ENCODE peak calls at places on chromosomes 3 and 15, in four cellular contexts. One of them, this sample, is unnamed.

GRCh38 chr3:187889601-187890404 is 144.5 kb upstream of the BCL6 start:
- DNase-seq in endothelial cell: no peak
- DNase-seq in pons: no peak
- DNase-seq in GM19239: no peak
- DNase-seq in this sample: peak; percentile 51

GRCh38 chr3:65979152-65979551 is 59.6 kb downstream of the MAGI1 start:
- DNase-seq in endothelial cell: no peak
- DNase-seq in pons: peak; percentile 42
- DNase-seq in GM19239: no peak
- DNase-seq in this sample: no peak

GRCh38 chr3:10933958-10934481 is 58.5 kb upstream of the SLC6A1 start:
- DNase-seq in pons: no peak
- DNase-seq in GM19239: no peak
- DNase-seq in endothelial cell: no peak
- DNase-seq in this sample: no peak

GRCh38 chr15:100690032-100690785 is 87.8 kb downstream of the ASB7 start:
- DNase-seq in pons: no peak
- DNase-seq in endothelial cell: no peak
- DNase-seq in GM19239: no peak
- DNase-seq in this sample: no peak

GRCh38 chr15:63136742-63137141 is 15.1 kb downstream of the LACTB start:
- DNase-seq in GM19239: no peak
- DNase-seq in pons: no peak
- DNase-seq in endothelial cell: no peak
- DNase-seq in this sample: no peak

GRCh38 chr15:31871159-31871886 is 159.0 kb upstream of the CHRNA7 start:
- DNase-seq in pons: peak; percentile 22
- DNase-seq in GM19239: no peak
- DNase-seq in endothelial cell: no peak
- DNase-seq in this sample: no peak

GRCh38 chr3:141386611-141387110 is 18.4 kb downstream of the ZBTB38 start:
- DNase-seq in endothelial cell: no peak
- DNase-seq in pons: peak; percentile 87
- DNase-seq in GM19239: no peak
- DNase-seq in this sample: no peak

GRCh38 chr15:94232107-94232506 is 746 bp downstream of the MCTP2 start:
- DNase-seq in endothelial cell: no peak
- DNase-seq in pons: no peak
- DNase-seq in GM19239: no peak
- DNase-seq in this sample: no peak

GRCh38 chr15:62920569-62921502 is 121.7 kb upstream of the TPM1 start:
- DNase-seq in GM19239: no peak
- DNase-seq in pons: no peak
- DNase-seq in endothelial cell: no peak
- DNase-seq in this sample: peak; percentile 63

GRCh38 chr3:94303897-94304296 is 241.0 kb downstream of the NSUN3 start:
- DNase-seq in pons: peak; percentile 32
- DNase-seq in endothelial cell: no peak
- DNase-seq in GM19239: no peak
- DNase-seq in this sample: no peak

GRCh38 chr15:63350178-63350621 is 31.4 kb downstream of the CA12 start:
- DNase-seq in endothelial cell: no peak
- DNase-seq in pons: no peak
- DNase-seq in GM19239: no peak
- DNase-seq in this sample: no peak

GRCh38 chr3:27509376-27509775 is 25.2 kb upstream of the SLC4A7 start:
- DNase-seq in GM19239: no peak
- DNase-seq in endothelial cell: no peak
- DNase-seq in pons: peak; percentile 42
- DNase-seq in this sample: no peak

GRCh38 chr3:192607798-192608197 is 119.5 kb downstream of the FGF12 start:
- DNase-seq in endothelial cell: no peak
- DNase-seq in pons: no peak
- DNase-seq in GM19239: no peak
- DNase-seq in this sample: no peak

GRCh38 chr15:82571722-82572222 is 31.5 kb upstream of the RPS17 start:
- DNase-seq in GM19239: no peak
- DNase-seq in pons: peak; percentile 88
- DNase-seq in endothelial cell: peak; percentile 17
- DNase-seq in this sample: peak; percentile 77

GRCh38 chr3:14771593-14772497 is 46.9 kb upstream of the FGD5 start:
- DNase-seq in GM19239: no peak
- DNase-seq in pons: no peak
- DNase-seq in endothelial cell: no peak
- DNase-seq in this sample: no peak

GRCh38 chr3:64838150-64838735 is 150.4 kb upstream of the ADAMTS9 start:
- DNase-seq in GM19239: no peak
- DNase-seq in pons: no peak
- DNase-seq in endothelial cell: no peak
- DNase-seq in this sample: no peak

GRCh38 chr15:78362716-78363426 is 22.7 kb downstream of the CRABP1 start:
- DNase-seq in pons: no peak
- DNase-seq in endothelial cell: no peak
- DNase-seq in GM19239: no peak
- DNase-seq in this sample: no peak

GRCh38 chr3:169133178-169134161 is 530.0 kb downstream of the MECOM start:
- DNase-seq in GM19239: no peak
- DNase-seq in pons: no peak
- DNase-seq in endothelial cell: no peak
- DNase-seq in this sample: no peak

GRCh38 chr3:11411956-11412355 is 139.8 kb downstream of the ATG7 start:
- DNase-seq in endothelial cell: no peak
- DNase-seq in pons: no peak
- DNase-seq in GM19239: no peak
- DNase-seq in this sample: no peak

GRCh38 chr3:31544634-31545033 is 11.9 kb downstream of the STT3B start:
- DNase-seq in GM19239: no peak
- DNase-seq in pons: no peak
- DNase-seq in endothelial cell: no peak
- DNase-seq in this sample: no peak

GRCh38 chr3:10950476-10951294 is 41.9 kb upstream of the SLC6A1 start:
- DNase-seq in endothelial cell: peak; percentile 37
- DNase-seq in pons: peak; percentile 78
- DNase-seq in GM19239: peak; percentile 17
- DNase-seq in this sample: peak; percentile 24

GRCh38 chr15:65857718-65858402 is 11.4 kb upstream of the RAB11A start:
- DNase-seq in GM19239: no peak
- DNase-seq in endothelial cell: no peak
- DNase-seq in pons: no peak
- DNase-seq in this sample: no peak

GRCh38 chr3:23183731-23184130 is 19.4 kb upstream of the UBE2E2 start:
- DNase-seq in GM19239: no peak
- DNase-seq in pons: peak; percentile 72
- DNase-seq in endothelial cell: peak; percentile 26
- DNase-seq in this sample: peak; percentile 28

GRCh38 chr15:101543026-101543390 is 53.5 kb upstream of the PCSK6 start:
- DNase-seq in pons: no peak
- DNase-seq in GM19239: no peak
- DNase-seq in endothelial cell: no peak
- DNase-seq in this sample: no peak

GRCh38 chr3:151538706-151539403 is 78.0 kb upstream of the IGSF10 start:
- DNase-seq in endothelial cell: no peak
- DNase-seq in GM19239: no peak
- DNase-seq in pons: peak; percentile 82
- DNase-seq in this sample: peak; percentile 19

GRCh38 chr3:50615190-50615589 is 1.8 kb upstream of the MAPKAPK3 start:
- DNase-seq in GM19239: no peak
- DNase-seq in pons: no peak
- DNase-seq in endothelial cell: no peak
- DNase-seq in this sample: no peak

GRCh38 chr3:13134166-13134878 is 61.1 kb upstream of the IQSEC1 start:
- DNase-seq in endothelial cell: no peak
- DNase-seq in GM19239: no peak
- DNase-seq in pons: no peak
- DNase-seq in this sample: no peak

GRCh38 chr3:191065183-191065805 is 133.7 kb upstream of the OSTN start:
- DNase-seq in GM19239: no peak
- DNase-seq in endothelial cell: no peak
- DNase-seq in pons: no peak
- DNase-seq in this sample: no peak

GRCh38 chr3:78940128-78940527 is 827.7 kb downstream of the ROBO1 start:
- DNase-seq in endothelial cell: no peak
- DNase-seq in GM19239: no peak
- DNase-seq in pons: no peak
- DNase-seq in this sample: no peak

This sample was measured in uterus.